ENCODE peak calls at places on chromosome 12, in six cellular contexts. P is breast epithelium; H is RPMI7951; X is right lobe of liver; J is activated CD4-positive, alpha-beta T cell treated with anti-CD3 and anti-CD28 coated beads, Interleukin-2, amount 50 U/mL, for 1 hour; M is BJ. Q is an unnamed sample.

GRCh38 chr12:90991952-90992465 is 12.8 kb downstream of the EPYC start:
- DNase-seq in P (no peak), X (no peak), H (no peak), M (no peak), J (no peak), Q (no peak)

GRCh38 chr12:94706250-94706661 is 55.9 kb upstream of the TMCC3 start:
- DNase-seq in P (no peak), J (no peak), X (no peak), M (no peak), H (no peak), Q (no peak)

GRCh38 chr12:31574803-31575573 is 15.9 kb downstream of the DENND5B start:
- DNase-seq in J (no peak), X (no peak), H (no peak), P (no peak), M (no peak), Q (no peak)

GRCh38 chr12:49121047-49121696 is 10.0 kb downstream of the TUBA1B start:
- DNase-seq in H (peak), X (peak), P (no peak), M (no peak), J (no peak), Q (no peak)

GRCh38 chr12:42448841-42449240 is 122.9 kb downstream of the PPHLN1 start:
- DNase-seq in J (no peak), P (no peak), H (no peak), X (no peak), M (no peak), Q (no peak)

GRCh38 chr12:24596768-24597388 is 352.0 kb downstream of the BCAT1 start:
- DNase-seq in P (no peak), M (no peak), J (no peak), H (peak), X (no peak), Q (no peak)

GRCh38 chr12:130870442-130871285 is 1.2 kb upstream of the RAN start:
- DNase-seq in X (peak), P (peak), J (peak), H (peak), M (peak), Q (no peak)

GRCh38 chr12:1013618-1014489 is 22.8 kb downstream of the ERC1 start:
- DNase-seq in X (no peak), M (peak), J (no peak), H (peak), P (no peak), Q (no peak)

GRCh38 chr12:105235299-105235746 is 651 bp downstream of the APPL2 start:
- DNase-seq in H (no peak), M (no peak), J (no peak), X (no peak), P (no peak), Q (no peak)

GRCh38 chr12:752673-753400 is 458 bp downstream of the WNK1 start:
- DNase-seq in M (no peak), P (peak), H (peak), J (peak), X (peak), Q (no peak)

GRCh38 chr12:3600039-3600720 is 109.2 kb downstream of the PRMT8 start:
- DNase-seq in P (no peak), H (peak), J (no peak), M (no peak), X (no peak), Q (no peak)

GRCh38 chr12:117865505-117865904 is 103.3 kb downstream of the KSR2 start:
- DNase-seq in J (no peak), P (no peak), H (no peak), M (no peak), X (no peak), Q (no peak)

GRCh38 chr12:19529933-19530630 is 90.8 kb downstream of the AEBP2 start:
- DNase-seq in P (no peak), X (no peak), H (peak), M (no peak), J (no peak), Q (no peak)

GRCh38 chr12:51592034-51592705 is 1.1 kb downstream of the SCN8A start:
- DNase-seq in M (peak), P (no peak), H (peak), J (no peak), X (no peak), Q (no peak)

GRCh38 chr12:108568653-108569154 is 6.3 kb downstream of the ISCU start:
- DNase-seq in P (no peak), J (peak), M (no peak), H (no peak), X (peak), Q (no peak)

Q was measured in iPS DF 6.9.